ENCODE peak calls at places on chromosomes 5 and 9, in six cellular contexts. D is NCI-H774; B is NCI-H2107; L is GM13976; Y is CD4-positive, alpha-beta memory T cell; X is stimulated activated CD4-positive, alpha-beta T cell treated with anti-CD3 and anti-CD28 coated beads, Interleukin-12 subunit alpha, Interleukin-12 subunit beta, amount 100 ng/mL, for 48 hours. P is an unnamed sample.

GRCh38 chr5:101977729-101978345 is 318.2 kb downstream of the SLCO4C1 start:
- DNase-seq in Y (no peak), X (no peak), B (peak; percentile 22), L (peak; percentile 50), D (peak; percentile 72), P (peak; percentile 14)

GRCh38 chr5:31531543-31531887 is 378 bp downstream of the DROSHA start:
- DNase-seq in B (no peak), D (peak; percentile 37), Y (peak; percentile 44), X (peak; percentile 3), L (peak; percentile 53), P (no peak)

GRCh38 chr9:27426717-27427645 is 97.1 kb upstream of the IFNK start:
- DNase-seq in B (no peak), L (no peak), D (no peak), Y (no peak), X (no peak), P (no peak)

GRCh38 chr5:170623576-170624181 is 119.9 kb downstream of the KCNIP1 start:
- DNase-seq in L (peak; percentile 58), X (peak; percentile 30), Y (no peak), B (no peak), D (peak; percentile 40), P (no peak)

GRCh38 chr5:124309241-124309977 is 437.0 kb downstream of the ZNF608 start:
- DNase-seq in Y (no peak), X (no peak), B (no peak), L (no peak), D (no peak), P (no peak)

GRCh38 chr5:67341478-67341877 is 144.9 kb upstream of the CD180 start:
- DNase-seq in L (no peak), X (no peak), B (no peak), D (no peak), Y (no peak), P (no peak)

GRCh38 chr5:71924980-71925379 is 182.3 kb upstream of the MAP1B start:
- DNase-seq in B (no peak), L (no peak), Y (no peak), X (no peak), D (peak; percentile 11), P (no peak)

GRCh38 chr5:141940695-141941271 is 17.1 kb downstream of the DELE1 start:
- DNase-seq in D (no peak), L (no peak), X (no peak), Y (no peak), B (no peak), P (no peak)

GRCh38 chr5:168131519-168131918 is 159.9 kb upstream of the WWC1 start:
- DNase-seq in Y (no peak), X (no peak), L (no peak), D (no peak), B (no peak), P (no peak)

GRCh38 chr9:125415583-125416443 is 154.2 kb downstream of the GAPVD1 start:
- DNase-seq in L (no peak), X (no peak), Y (no peak), B (no peak), D (no peak), P (no peak)